ENCODE peak calls at places on chromosome 20, in nine cellular contexts. D is epithelial cell of esophagus, G is pancreas, I is heart right ventricle, X is left ventricle myocardium inferior, N is WERI-Rb-1, L is hepatocyte, V is breast epithelium, H is thoracic aorta. C is an unnamed sample.

GRCh38 chr20:3847419-3847940 is 846 bp downstream of the MAVS start:
- DNase-seq in D (no peak), G (no peak), I (no peak), X (no peak), N (no peak), L (no peak), V (no peak), H (no peak), C (no peak)

GRCh38 chr20:33273117-33273851 is 9.7 kb upstream of the BPIFB1 start:
- DNase-seq in D (no peak), G (no peak), I (no peak), X (no peak), N (no peak), L (no peak), V (no peak), H (no peak), C (no peak)

GRCh38 chr20:31713312-31714049 is 9.2 kb downstream of the BCL2L1 start:
- DNase-seq in D (peak; percentile 73), G (peak; percentile 42), I (peak; percentile 69), X (peak; percentile 84), N (no peak), L (peak; percentile 45), V (no peak), H (peak; percentile 62), C (peak; percentile 86)

GRCh38 chr20:59399426-59400099 is 99.2 kb downstream of the EDN3 start:
- DNase-seq in D (no peak), G (no peak), I (no peak), X (no peak), N (no peak), L (no peak), V (no peak), H (no peak), C (no peak)

GRCh38 chr20:44166008-44166407 is 21.0 kb downstream of the JPH2 start:
- DNase-seq in D (peak; percentile 13), G (no peak), I (no peak), X (no peak), N (no peak), L (no peak), V (no peak), H (no peak), C (no peak)

GRCh38 chr20:31572042-31572700 is 32.9 kb upstream of the ID1 start:
- DNase-seq in D (no peak), G (no peak), I (no peak), X (peak; percentile 27), N (peak; percentile 62), L (no peak), V (no peak), H (no peak), C (no peak)

GRCh38 chr20:9454781-9455180 is 59.6 kb upstream of the LAMP5 start:
- DNase-seq in D (peak; percentile 13), G (no peak), I (no peak), X (no peak), N (no peak), L (no peak), V (no peak), H (no peak), C (no peak)

GRCh38 chr20:1299522-1299921 is 29.4 kb downstream of the SDCBP2 start:
- DNase-seq in D (no peak), G (no peak), I (no peak), X (no peak), N (peak; percentile 64), L (no peak), V (no peak), H (no peak), C (no peak)

GRCh38 chr20:49464556-49464955 is 17.9 kb downstream of the KCNB1 start:
- DNase-seq in D (no peak), G (no peak), I (no peak), X (no peak), N (no peak), L (no peak), V (no peak), H (no peak), C (no peak)

GRCh38 chr20:44026932-44027685 is 112.5 kb downstream of the TOX2 start:
- DNase-seq in D (no peak), G (no peak), I (no peak), X (no peak), N (no peak), L (no peak), V (no peak), H (no peak), C (peak; percentile 67)

DNA sequence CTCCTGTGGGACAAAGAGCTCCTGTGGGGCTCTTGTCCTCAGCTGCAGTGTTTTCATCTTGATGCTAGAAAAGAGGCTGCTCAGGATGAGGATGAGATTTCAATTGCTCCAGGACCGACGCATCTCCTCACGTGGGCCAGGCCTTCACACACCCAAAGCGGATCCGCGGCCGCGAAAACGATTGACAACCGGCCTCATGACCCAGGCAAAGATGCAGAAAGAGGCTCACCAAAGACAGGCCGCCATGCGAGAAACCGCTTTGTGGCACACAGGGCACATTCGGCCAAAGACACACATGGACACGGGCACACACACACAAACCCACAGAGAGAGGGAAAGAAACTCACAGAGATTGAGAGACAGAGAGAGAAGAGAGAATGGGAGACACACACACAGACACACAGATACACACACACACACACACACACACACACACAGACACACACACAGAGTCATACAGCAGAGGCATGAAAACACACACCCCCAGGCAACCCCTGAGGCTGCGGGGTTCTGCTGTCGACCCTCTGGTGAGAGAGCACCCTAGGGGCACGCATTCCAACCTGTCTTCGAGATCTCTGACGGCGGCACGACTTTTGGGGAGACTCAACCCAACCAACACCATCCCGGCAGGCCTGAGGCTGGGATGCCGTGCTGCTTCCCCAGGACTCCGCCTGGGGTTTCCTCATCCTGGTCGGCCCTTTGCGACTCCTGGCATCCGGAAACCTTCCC is 168.5 kb upstream of the ZNF337 start:
- DNase-seq in D (no peak), G (no peak), I (no peak), X (no peak), N (no peak), L (no peak), V (no peak), H (no peak), C (no peak)
- H3K4me3 ChIP-seq in D (peak overlapping the region; percentile 30), G (no peak overlapping the region), I (peak overlapping the region; percentile 34), X (peak overlapping the region; percentile 65), N (peak overlapping the region; percentile 37), L (no peak overlapping the region), V (peak overlapping the region; percentile 64), H (peak overlapping the region; percentile 66), C (peak overlapping the region; percentile 44)

GRCh38 chr20:17287503-17287902 is 60.7 kb downstream of the PCSK2 start:
- DNase-seq in D (no peak), G (no peak), I (no peak), X (no peak), N (peak; percentile 33), L (no peak), V (no peak), H (no peak), C (no peak)
- TF ChIP-seq CTCF in D (peak; percentile 3), G (no peak), I (no peak), X (no peak), N (peak; percentile 55), L (peak; percentile 14), V (no peak), H (no peak), C (no peak)

GRCh38 chr20:5932796-5933195 is 17.5 kb downstream of the TRMT6 start:
- DNase-seq in D (no peak), G (no peak), I (no peak), X (no peak), N (no peak), L (no peak), V (no peak), H (no peak), C (no peak)
- H3K4me3 ChIP-seq in D (no peak overlapping the region), G (no peak overlapping the region), I (no peak overlapping the region), X (no peak overlapping the region), N (no peak overlapping the region), L (no peak overlapping the region), V (no peak overlapping the region), H (no peak overlapping the region), C (no peak overlapping the region)

GRCh38 chr20:47502801-47503239 is 1.1 kb downstream of the NCOA3 start:
- DNase-seq in D (peak; percentile 43), G (no peak), I (no peak), X (no peak), N (no peak), L (peak; percentile 37), V (no peak), H (no peak), C (peak; percentile 57)
- TF ChIP-seq CTCF in D (no peak), G (no peak), I (no peak), X (no peak), N (no peak), L (no peak), V (no peak), H (no peak), C (no peak)

GRCh38 chr20:14853079-14853478 is 515.7 kb upstream of the FLRT3 start:
- DNase-seq in D (no peak), G (no peak), I (no peak), X (no peak), N (no peak), L (no peak), V (no peak), H (no peak), C (no peak)
- H3K4me3 ChIP-seq in D (no peak overlapping the region), G (no peak overlapping the region), I (no peak overlapping the region), X (no peak overlapping the region), N (no peak overlapping the region), L (no peak overlapping the region), V (no peak overlapping the region), H (no peak overlapping the region), C (no peak overlapping the region)

DNA sequence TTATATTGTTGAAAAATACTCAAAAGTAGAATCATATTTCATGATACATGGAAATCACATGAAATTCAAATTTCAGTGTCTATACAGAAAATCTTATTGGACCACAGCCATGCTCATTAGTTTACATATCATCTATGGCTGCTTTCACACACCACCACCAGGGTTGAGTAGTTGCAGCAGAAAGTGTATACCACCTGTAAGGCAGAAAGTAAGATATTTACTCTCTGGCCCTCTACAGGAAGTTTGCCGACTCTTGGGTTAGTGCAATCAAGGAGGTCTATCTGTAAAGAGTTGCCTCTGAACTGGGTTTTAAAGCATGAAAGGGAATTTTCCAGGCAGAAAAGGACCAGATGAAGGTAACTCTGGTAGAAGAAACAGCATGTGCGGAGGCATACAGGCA is 432.3 kb downstream of the DHX35 start:
- DNase-seq in D (no peak), G (no peak), I (no peak), X (no peak), N (no peak), L (no peak), V (no peak), H (no peak), C (no peak)
- TF ChIP-seq CTCF in D (no peak), G (no peak), I (no peak), X (no peak), N (no peak), L (no peak), V (no peak), H (no peak), C (no peak)

DNA sequence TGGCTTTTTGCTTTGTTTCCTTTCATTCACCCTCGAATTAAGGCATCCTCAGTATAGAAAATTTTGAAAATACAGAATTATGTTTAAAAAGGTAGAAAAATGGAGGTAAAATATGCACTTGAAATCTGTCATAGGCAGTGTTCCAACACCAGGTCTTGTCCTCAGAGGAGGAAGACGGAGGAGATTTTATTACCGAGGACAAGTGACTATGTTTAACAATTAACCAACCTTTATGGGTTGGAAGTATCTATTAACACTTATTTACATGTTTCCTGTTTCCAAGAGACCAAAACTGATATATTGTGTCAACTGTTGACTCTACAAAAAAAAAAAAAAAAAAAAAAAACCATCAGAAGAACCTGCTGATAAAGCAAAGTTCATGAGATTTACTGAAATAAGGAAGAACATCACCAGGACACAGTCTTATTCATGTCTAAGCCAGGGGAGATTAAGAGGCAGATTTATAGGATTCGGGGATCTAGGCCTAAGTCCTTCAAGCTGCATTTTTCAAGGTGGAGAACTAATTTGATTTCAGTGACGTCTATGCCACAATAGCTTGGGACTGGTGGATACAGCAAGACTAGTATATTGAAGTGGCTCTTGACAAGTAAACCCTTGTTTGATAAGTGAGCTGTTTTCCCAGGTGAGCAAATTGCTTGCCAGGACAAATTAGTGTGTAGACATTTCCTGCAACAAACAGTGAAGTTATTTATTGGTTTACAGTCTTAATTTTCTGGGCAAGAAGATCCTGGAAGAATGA is 126.6 kb upstream of the NAA20 start:
- DNase-seq in D (no peak), G (no peak), I (no peak), X (no peak), N (no peak), L (peak; percentile 55), V (no peak), H (no peak), C (peak; percentile 53)
- H3K4me3 ChIP-seq in D (no peak overlapping the region), G (no peak overlapping the region), I (peak overlapping the region; percentile 30), X (peak overlapping the region; percentile 66), N (no peak overlapping the region), L (no peak overlapping the region), V (peak overlapping the region; percentile 62), H (peak overlapping the region; percentile 68), C (peak overlapping the region; percentile 53)

C was measured in fibroblast of villous mesenchyme.